ENCODE peak calls at places on chromosomes 3 and 15, in five cellular contexts. One of them, this sample, is unnamed.
A peak's percentile ranks its signal among the peaks of the same experiment; 100 is the strongest.

GRCh38 chr3:135271562-135272290 is 476.7 kb downstream of the EPHB1 start:
- DNase-seq in Panc1: no peak
- DNase-seq in A549: no peak
- DNase-seq in heart left ventricle: no peak
- DNase-seq in BJ: no peak
- DNase-seq in this sample: no peak

GRCh38 chr15:29849716-29850115 is 27.4 kb upstream of the TJP1 start:
- DNase-seq in BJ: no peak
- DNase-seq in A549: no peak
- DNase-seq in heart left ventricle: no peak
- DNase-seq in Panc1: no peak
- DNase-seq in this sample: no peak

GRCh38 chr3:189488241-189488767 is 142.9 kb upstream of the TP63 start:
- DNase-seq in Panc1: peak; percentile 4
- DNase-seq in heart left ventricle: no peak
- DNase-seq in BJ: no peak
- DNase-seq in A549: no peak
- DNase-seq in this sample: no peak

GRCh38 chr3:156750874-156751245 is 75.3 kb upstream of the LEKR1 start:
- DNase-seq in BJ: peak; percentile 25
- DNase-seq in Panc1: no peak
- DNase-seq in A549: no peak
- DNase-seq in heart left ventricle: no peak
- DNase-seq in this sample: no peak

GRCh38 chr15:65101418-65101890 is 13.5 kb downstream of the UBAP1L start:
- DNase-seq in Panc1: peak; percentile 13
- DNase-seq in heart left ventricle: peak; percentile 65
- DNase-seq in BJ: no peak
- DNase-seq in A549: peak; percentile 68
- DNase-seq in this sample: peak; percentile 85

GRCh38 chr15:84892786-84893307 is 8.4 kb downstream of the SLC28A1 start:
- DNase-seq in A549: no peak
- DNase-seq in heart left ventricle: no peak
- DNase-seq in Panc1: no peak
- DNase-seq in BJ: no peak
- DNase-seq in this sample: no peak

GRCh38 chr15:53658827-53659226 is 100.6 kb downstream of the WDR72 start:
- DNase-seq in heart left ventricle: no peak
- DNase-seq in BJ: no peak
- DNase-seq in A549: no peak
- DNase-seq in Panc1: no peak
- DNase-seq in this sample: no peak

GRCh38 chr15:33956397-33956796 is 11.9 kb upstream of the CHRM5 start:
- DNase-seq in heart left ventricle: no peak
- DNase-seq in BJ: no peak
- DNase-seq in Panc1: no peak
- DNase-seq in A549: no peak
- DNase-seq in this sample: no peak

GRCh38 chr15:90624278-90624930 is 92.7 kb upstream of the BLM start:
- DNase-seq in heart left ventricle: no peak
- DNase-seq in A549: no peak
- DNase-seq in BJ: no peak
- DNase-seq in Panc1: no peak
- DNase-seq in this sample: no peak

GRCh38 chr15:39195988-39196486 is 384.8 kb upstream of the THBS1 start:
- DNase-seq in A549: peak; percentile 43
- DNase-seq in heart left ventricle: no peak
- DNase-seq in BJ: peak; percentile 90
- DNase-seq in Panc1: no peak
- DNase-seq in this sample: no peak

GRCh38 chr3:21551019-21551418 is 200.0 kb downstream of the ZNF385D start:
- DNase-seq in A549: no peak
- DNase-seq in BJ: no peak
- DNase-seq in heart left ventricle: no peak
- DNase-seq in Panc1: no peak
- DNase-seq in this sample: no peak

GRCh38 chr3:100761211-100761921 is 52.1 kb downstream of the TFG start:
- DNase-seq in A549: no peak
- DNase-seq in BJ: no peak
- DNase-seq in Panc1: no peak
- DNase-seq in heart left ventricle: no peak
- DNase-seq in this sample: peak; percentile 12

GRCh38 chr15:96334017-96334704 is 3.7 kb downstream of the NR2F2 start:
- DNase-seq in heart left ventricle: no peak
- DNase-seq in Panc1: no peak
- DNase-seq in BJ: no peak
- DNase-seq in A549: no peak
- DNase-seq in this sample: peak; percentile 12

GRCh38 chr3:160665784-160666526 is 11.0 kb upstream of the ARL14 start:
- DNase-seq in BJ: peak; percentile 36
- DNase-seq in heart left ventricle: no peak
- DNase-seq in Panc1: no peak
- DNase-seq in A549: no peak
- DNase-seq in this sample: peak; percentile 38

GRCh38 chr3:69180869-69181591 is 58.6 kb upstream of the LMOD3 start:
- DNase-seq in Panc1: no peak
- DNase-seq in heart left ventricle: no peak
- DNase-seq in A549: no peak
- DNase-seq in BJ: no peak
- DNase-seq in this sample: no peak

GRCh38 chr3:125051715-125052581 is 3.8 kb downstream of the HEG1 start:
- DNase-seq in A549: no peak
- DNase-seq in Panc1: no peak
- DNase-seq in BJ: peak; percentile 59
- DNase-seq in heart left ventricle: peak; percentile 67
- DNase-seq in this sample: peak; percentile 79

GRCh38 chr15:99099661-99100060 is 5.2 kb upstream of the SYNM start:
- DNase-seq in BJ: no peak
- DNase-seq in heart left ventricle: no peak
- DNase-seq in A549: no peak
- DNase-seq in Panc1: no peak
- DNase-seq in this sample: no peak

GRCh38 chr3:98962189-98962930 is 60.9 kb upstream of the DCBLD2 start:
- DNase-seq in A549: peak; percentile 81
- DNase-seq in BJ: peak; percentile 48
- DNase-seq in heart left ventricle: no peak
- DNase-seq in Panc1: no peak
- DNase-seq in this sample: no peak

GRCh38 chr3:1087066-1087555 is 5.7 kb upstream of the CNTN6 start:
- DNase-seq in heart left ventricle: no peak
- DNase-seq in BJ: no peak
- DNase-seq in A549: no peak
- DNase-seq in Panc1: no peak
- DNase-seq in this sample: no peak

GRCh38 chr3:100316656-100317069 is 17.9 kb upstream of the NIT2 start:
- DNase-seq in A549: peak; percentile 25
- DNase-seq in heart left ventricle: peak; percentile 17
- DNase-seq in BJ: peak; percentile 17
- DNase-seq in Panc1: peak; percentile 24
- DNase-seq in this sample: peak; percentile 41

GRCh38 chr15:65796610-65797012 is 4.5 kb upstream of the DENND4A start:
- DNase-seq in heart left ventricle: no peak
- DNase-seq in Panc1: no peak
- DNase-seq in A549: peak; percentile 44
- DNase-seq in BJ: no peak
- DNase-seq in this sample: no peak

GRCh38 chr3:81315051-81315450 is 446.4 kb downstream of the GBE1 start:
- DNase-seq in BJ: no peak
- DNase-seq in heart left ventricle: no peak
- DNase-seq in Panc1: no peak
- DNase-seq in A549: no peak
- DNase-seq in this sample: no peak

GRCh38 chr3:66449411-66449931 is 51.4 kb downstream of the LRIG1 start:
- DNase-seq in Panc1: no peak
- DNase-seq in BJ: no peak
- DNase-seq in heart left ventricle: peak; percentile 33
- DNase-seq in A549: no peak
- DNase-seq in this sample: no peak

GRCh38 chr3:13261104-13261800 is 158.9 kb downstream of the NUP210 start:
- DNase-seq in BJ: no peak
- DNase-seq in Panc1: no peak
- DNase-seq in heart left ventricle: no peak
- DNase-seq in A549: no peak
- DNase-seq in this sample: no peak

GRCh38 chr3:108125550-108126071 is 34.8 kb upstream of the CD47 start:
- DNase-seq in A549: no peak
- DNase-seq in Panc1: no peak
- DNase-seq in BJ: no peak
- DNase-seq in heart left ventricle: no peak
- DNase-seq in this sample: peak; percentile 29

GRCh38 chr3:55485208-55485791 is 1.8 kb downstream of the WNT5A start:
- DNase-seq in heart left ventricle: peak; percentile 69
- DNase-seq in A549: peak; percentile 53
- DNase-seq in Panc1: no peak
- DNase-seq in BJ: no peak
- DNase-seq in this sample: peak; percentile 92

GRCh38 chr3:64270861-64271260 is 45.6 kb upstream of the PRICKLE2 start:
- DNase-seq in A549: no peak
- DNase-seq in heart left ventricle: no peak
- DNase-seq in BJ: no peak
- DNase-seq in Panc1: no peak
- DNase-seq in this sample: no peak

DNA sequence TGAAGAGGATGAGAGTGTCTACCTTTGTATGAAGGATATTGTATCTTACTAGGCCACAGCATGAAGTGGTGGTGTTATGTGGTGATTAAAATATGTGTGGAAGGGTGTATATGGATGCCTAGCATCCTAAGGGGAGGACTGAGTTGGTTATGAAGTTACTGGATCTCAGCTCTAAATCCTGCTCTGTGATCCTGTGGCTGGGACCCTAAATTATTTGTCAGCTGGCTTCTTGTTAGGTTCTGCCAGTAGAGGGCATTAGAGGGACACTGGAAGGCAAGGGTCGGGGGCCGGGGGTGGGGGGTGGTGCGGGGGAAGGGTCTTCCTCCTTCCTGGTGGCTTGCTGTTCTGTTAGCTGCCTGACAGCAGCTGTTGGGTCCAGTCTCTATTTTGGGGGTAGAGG is 34.9 kb downstream of the MORF4L1 start:
- DNase-seq in BJ: no peak
- DNase-seq in Panc1: no peak
- DNase-seq in heart left ventricle: no peak
- DNase-seq in A549: no peak
- DNase-seq in this sample: no peak
- TF ChIP-seq CTCF in BJ: peak; percentile 27
- TF ChIP-seq CTCF in Panc1: peak; percentile 68
- TF ChIP-seq CTCF in heart left ventricle: peak; percentile 24
- TF ChIP-seq CTCF in A549: peak; percentile 43
- TF ChIP-seq CTCF in this sample: peak; percentile 10

DNA sequence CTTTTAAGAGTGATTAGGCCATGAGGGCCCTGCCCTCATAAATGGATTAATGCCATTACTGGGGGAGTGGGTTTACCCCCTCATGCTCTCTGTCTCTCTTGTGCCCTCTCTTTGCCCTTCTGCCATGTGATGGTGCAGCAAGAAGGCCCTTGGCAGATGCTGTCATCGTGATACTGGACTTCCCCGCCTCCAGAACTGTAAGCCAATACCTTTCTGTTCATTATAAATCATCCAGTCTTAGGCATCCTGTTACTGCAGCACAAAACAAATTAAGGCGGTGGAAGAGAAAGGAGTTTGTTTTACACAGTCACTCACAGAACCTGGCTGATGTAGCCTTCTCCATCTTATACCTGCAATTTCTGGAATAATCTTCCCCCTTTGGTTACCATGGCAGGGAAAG is 360.3 kb upstream of the TBL1XR1 start:
- DNase-seq in Panc1: no peak
- DNase-seq in heart left ventricle: no peak
- DNase-seq in A549: no peak
- DNase-seq in BJ: no peak
- DNase-seq in this sample: no peak
- TF ChIP-seq CTCF in Panc1: no peak
- TF ChIP-seq CTCF in heart left ventricle: no peak
- TF ChIP-seq CTCF in A549: no peak
- TF ChIP-seq CTCF in BJ: no peak
- TF ChIP-seq CTCF in this sample: no peak

GRCh38 chr3:141542989-141543388 is 56.2 kb downstream of the RASA2 start:
- DNase-seq in BJ: no peak
- DNase-seq in Panc1: no peak
- DNase-seq in A549: no peak
- DNase-seq in heart left ventricle: no peak
- DNase-seq in this sample: no peak
- TF ChIP-seq CTCF in BJ: no peak
- TF ChIP-seq CTCF in Panc1: no peak
- TF ChIP-seq CTCF in A549: no peak
- TF ChIP-seq CTCF in heart left ventricle: no peak
- TF ChIP-seq CTCF in this sample: no peak

GRCh38 chr3:73683706-73684105 is 59.0 kb upstream of the PDZRN3 start:
- DNase-seq in heart left ventricle: no peak
- DNase-seq in Panc1: no peak
- DNase-seq in A549: no peak
- DNase-seq in BJ: no peak
- DNase-seq in this sample: no peak
- TF ChIP-seq CTCF in heart left ventricle: no peak
- TF ChIP-seq CTCF in Panc1: no peak
- TF ChIP-seq CTCF in A549: no peak
- TF ChIP-seq CTCF in BJ: no peak
- TF ChIP-seq CTCF in this sample: no peak

DNA sequence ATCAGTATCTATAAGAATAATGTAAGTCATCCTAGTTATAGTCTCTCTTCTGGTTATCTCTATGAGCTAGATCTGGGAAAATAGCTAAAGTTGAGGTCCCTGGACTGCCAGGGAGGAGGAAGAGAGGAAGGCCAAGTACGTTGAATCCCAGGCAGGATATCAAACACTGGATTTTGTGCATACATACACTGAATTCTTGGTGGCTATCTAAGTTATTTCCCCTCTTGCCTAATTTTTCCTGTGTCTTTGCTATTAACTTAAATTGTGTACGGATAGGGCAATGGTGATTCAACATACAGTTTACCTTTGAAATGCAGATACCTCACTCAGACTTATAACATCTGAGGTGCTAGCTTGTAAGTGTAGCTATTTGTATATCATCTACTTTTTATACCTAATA is 27.2 kb downstream of the FBXO22 start:
- DNase-seq in BJ: no peak
- DNase-seq in heart left ventricle: no peak
- DNase-seq in Panc1: no peak
- DNase-seq in A549: no peak
- DNase-seq in this sample: no peak
- TF ChIP-seq CTCF in BJ: no peak
- TF ChIP-seq CTCF in heart left ventricle: no peak
- TF ChIP-seq CTCF in Panc1: no peak
- TF ChIP-seq CTCF in A549: no peak
- TF ChIP-seq CTCF in this sample: no peak